ENCODE peak calls at places on chromosomes 16 and 17, in five cellular contexts. F is Panc1, X is progenitor cell of endocrine pancreas, G is body of pancreas, A is GM13976. H is an unnamed sample.
A peak's percentile ranks its signal among the peaks of the same experiment; 100 is the strongest.

GRCh38 chr17:34235389-34236028 is 19.6 kb upstream of the CCL2 start:
- DNase-seq in F (no peak), X (no peak), G (peak; percentile 87), A (no peak), H (no peak)

GRCh38 chr17:34673995-34674900 is 94.9 kb downstream of the TMEM132E start:
- DNase-seq in F (no peak), X (no peak), G (no peak), A (peak; percentile 12), H (no peak)

GRCh38 chr17:43945074-43945824 is 3.0 kb upstream of the PPY start:
- DNase-seq in F (no peak), X (no peak), G (no peak), A (no peak), H (no peak)

GRCh38 chr17:73526851-73527250 is 117.4 kb downstream of the SDK2 start:
- DNase-seq in F (no peak), X (no peak), G (no peak), A (no peak), H (no peak)

GRCh38 chr17:80782536-80783427 is 208.9 kb upstream of the CHMP6 start:
- DNase-seq in F (no peak), X (no peak), G (no peak), A (no peak), H (peak; percentile 46)

GRCh38 chr17:32757963-32758362 is 119.0 kb downstream of the MYO1D start:
- DNase-seq in F (no peak), X (no peak), G (no peak), A (no peak), H (no peak)

GRCh38 chr17:42750730-42751356 is 6.0 kb upstream of the EZH1 start:
- DNase-seq in F (no peak), X (no peak), G (no peak), A (no peak), H (no peak)

GRCh38 chr17:2814499-2815341 is 18.5 kb downstream of the RAP1GAP2 start:
- DNase-seq in F (no peak), X (no peak), G (peak; percentile 36), A (peak; percentile 51), H (peak; percentile 92)

GRCh38 chr16:83619381-83620150 is 188.2 kb upstream of the HSBP1 start:
- DNase-seq in F (no peak), X (no peak), G (no peak), A (no peak), H (no peak)

GRCh38 chr16:50756466-50756865 is 14.6 kb downstream of the CYLD start:
- DNase-seq in F (no peak), X (no peak), G (no peak), A (no peak), H (no peak)

GRCh38 chr17:29155235-29155965 is 24.8 kb downstream of the MYO18A start:
- DNase-seq in F (no peak), X (no peak), G (peak; percentile 76), A (peak; percentile 59), H (no peak)

GRCh38 chr17:78759203-78759968 is 22.7 kb downstream of the CYTH1 start:
- DNase-seq in F (no peak), X (no peak), G (peak; percentile 85), A (peak; percentile 54), H (peak; percentile 78)

GRCh38 chr17:72877348-72877747 is 215.1 kb downstream of the SLC39A11 start:
- DNase-seq in F (no peak), X (no peak), G (no peak), A (no peak), H (no peak)

GRCh38 chr16:28880955-28881354 is 2.7 kb downstream of the ATP2A1 start:
- DNase-seq in F (no peak), X (no peak), G (no peak), A (no peak), H (no peak)

GRCh38 chr17:59619313-59620063 is at the start of gene CLTC:
- DNase-seq in F (peak; percentile 81), X (peak; percentile 75), G (peak; percentile 95), A (peak; percentile 86), H (peak; percentile 98)
- TF ChIP-seq CTCF in F (no peak), X (no peak), G (no peak), A (no peak), H (no peak)

DNA sequence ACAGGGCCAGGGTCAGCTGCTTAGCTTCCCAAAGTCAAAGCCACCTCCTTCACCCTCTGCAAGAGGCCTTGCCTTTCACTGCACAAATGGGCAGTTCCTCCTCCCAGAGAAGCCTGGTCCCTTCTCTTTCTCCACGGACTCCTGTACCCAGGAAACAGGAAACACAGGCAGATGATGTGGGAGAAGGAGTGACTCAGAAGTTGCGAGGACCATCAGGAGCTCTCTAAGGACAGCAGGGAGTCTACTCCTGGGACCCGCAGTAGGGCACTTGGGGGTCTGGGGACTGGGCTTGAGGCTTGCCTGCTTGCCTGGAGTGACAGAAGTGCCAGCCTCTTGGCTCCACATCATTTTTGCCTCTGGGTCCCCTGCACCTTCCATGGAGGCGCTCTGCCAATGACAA is 47.4 kb upstream of the KSR1 start:
- DNase-seq in F (no peak), X (no peak), G (no peak), A (no peak), H (no peak)
- TF ChIP-seq CTCF in F (no peak), X (no peak), G (no peak), A (no peak), H (no peak)

GRCh38 chr16:78230832-78231231 is 131.4 kb downstream of the WWOX start:
- DNase-seq in F (no peak), X (no peak), G (no peak), A (no peak), H (no peak)

GRCh38 chr16:78224342-78224741 is 124.9 kb downstream of the WWOX start:
- DNase-seq in F (no peak), X (no peak), G (no peak), A (no peak), H (no peak)

GRCh38 chr16:78228704-78229103 is 129.2 kb downstream of the WWOX start:
- DNase-seq in F (no peak), X (no peak), G (no peak), A (no peak), H (no peak)

GRCh38 chr16:78227855-78228254 is 128.4 kb downstream of the WWOX start:
- DNase-seq in F (no peak), X (no peak), G (no peak), A (no peak), H (no peak)
- TF ChIP-seq CTCF in F (peak; percentile 55), X (peak; percentile 48), G (peak; percentile 26), A (no peak), H (no peak)

GRCh38 chr17:75561927-75562603 is 25.5 kb upstream of the MYO15B start:
- DNase-seq in F (no peak), X (no peak), G (no peak), A (no peak), H (no peak)
- TF ChIP-seq CTCF in F (no peak), X (no peak), G (no peak), A (no peak), H (no peak)